ENCODE peak calls at places on chromosomes 7 and 10, in seven cellular contexts. A is amniotic stem cell; V is GM18507; K is Daoy; P is stimulated activated CD8-positive, alpha-beta memory T cell treated with anti-CD3 and anti-CD28 coated beads, Interleukin-12 subunit alpha, Interleukin-12 subunit beta, amount 100 ng/mL, for 4 hours; F is tibial artery; B is H7. W is an unnamed sample.
A peak's percentile ranks its signal among the peaks of the same experiment; 100 is the strongest.

GRCh38 chr7:73647725-73648592 is 19.7 kb upstream of the VPS37D start:
- DNase-seq in A (no peak), V (no peak), K (peak; percentile 62), P (no peak), F (no peak), B (peak; percentile 89), W (no peak)

GRCh38 chr7:75599244-75599771 is 107.2 kb downstream of the SPDYE5 start:
- DNase-seq in A (no peak), V (no peak), K (no peak), P (no peak), F (no peak), B (peak; percentile 94), W (no peak)

GRCh38 chr7:20225384-20225783 is 8.2 kb upstream of the MACC1 start:
- DNase-seq in A (no peak), V (no peak), K (no peak), P (no peak), F (no peak), B (no peak), W (no peak)

GRCh38 chr7:154844955-154845354 is 158.0 kb downstream of the PAXIP1 start:
- DNase-seq in A (no peak), V (no peak), K (no peak), P (no peak), F (no peak), B (no peak), W (no peak)

GRCh38 chr10:101133489-101134298 is 2.6 kb downstream of the TLX1 start:
- DNase-seq in A (no peak), V (no peak), K (no peak), P (no peak), F (no peak), B (peak; percentile 84), W (no peak)

GRCh38 chr10:44685177-44685576 is 226.0 kb upstream of the TMEM72 start:
- DNase-seq in A (no peak), V (no peak), K (no peak), P (no peak), F (no peak), B (no peak), W (no peak)

GRCh38 chr7:16187131-16187530 is 234.2 kb downstream of the CRPPA start:
- DNase-seq in A (no peak), V (no peak), K (no peak), P (no peak), F (no peak), B (no peak), W (no peak)

GRCh38 chr10:107589081-107589480 is 424.6 kb upstream of the SORCS1 start:
- DNase-seq in A (no peak), V (no peak), K (no peak), P (no peak), F (no peak), B (no peak), W (no peak)

GRCh38 chr10:100186253-100186780 is 488 bp upstream of the ERLIN1 start:
- DNase-seq in A (no peak), V (no peak), K (peak; percentile 46), P (no peak), F (peak; percentile 68), B (peak; percentile 47), W (no peak)